ENCODE peak calls at places on chromosomes 11 and 22, in five cellular contexts. B is osteoblast, V is WTC11, X is ovary, U is progenitor cell of endocrine pancreas. K is an unnamed sample.

GRCh38 chr11:36411202-36411640 is 98.9 kb downstream of the TRAF6 start:
- DNase-seq in B (no peak), V (no peak), X (no peak), U (no peak), K (no peak)

GRCh38 chr22:48488149-48488551 is 1339.5 kb downstream of the BRD1 start:
- DNase-seq in B (no peak), V (no peak), X (no peak), U (no peak), K (no peak)

GRCh38 chr11:10722307-10722706 is 28.7 kb upstream of the CTR9 start:
- DNase-seq in B (no peak), V (no peak), X (no peak), U (no peak), K (no peak)

GRCh38 chr11:27040302-27041115 is at the start of gene BBOX1:
- DNase-seq in B (no peak), V (no peak), X (no peak), U (no peak), K (no peak)

GRCh38 chr11:74749127-74749964 is 697 bp downstream of the RNF169 start:
- DNase-seq in B (peak), V (peak), X (peak), U (peak), K (peak)

GRCh38 chr11:116687458-116688201 is 85.2 kb downstream of the BUD13 start:
- DNase-seq in B (no peak), V (peak), X (no peak), U (no peak), K (no peak)

GRCh38 chr11:63851354-63851753 is 12.4 kb downstream of the MARK2 start:
- DNase-seq in B (no peak), V (no peak), X (no peak), U (no peak), K (no peak)

GRCh38 chr22:30015846-30016245 is 64.4 kb upstream of the HORMAD2 start:
- DNase-seq in B (peak), V (no peak), X (no peak), U (no peak), K (no peak)

GRCh38 chr11:68038718-68039525 is at the start of gene TCIRG1:
- DNase-seq in B (peak), V (peak), X (peak), U (no peak), K (no peak)

GRCh38 chr11:122795281-122795680 is 43.0 kb upstream of the CRTAM start:
- DNase-seq in B (no peak), V (no peak), X (no peak), U (no peak), K (no peak)

GRCh38 chr11:15918212-15918611 is 438.1 kb downstream of the SOX6 start:
- DNase-seq in B (no peak), V (no peak), X (no peak), U (no peak), K (no peak)

GRCh38 chr11:124167852-124168251 is 15.3 kb upstream of the OR10D3 start:
- DNase-seq in B (no peak), V (no peak), X (no peak), U (no peak), K (no peak)

GRCh38 chr11:69520186-69520585 is 38.7 kb downstream of the LINC01488 start:
- DNase-seq in B (no peak), V (no peak), X (no peak), U (no peak), K (no peak)

GRCh38 chr22:20024225-20025087 is 3.5 kb downstream of the TANGO2 start:
- DNase-seq in B (peak), V (no peak), X (no peak), U (no peak), K (peak)

GRCh38 chr22:50498322-50498861 is 9.1 kb downstream of the LMF2 start:
- DNase-seq in B (peak), V (peak), X (no peak), U (no peak), K (peak)

GRCh38 chr11:90329043-90329442 is 106.2 kb upstream of the CHORDC1 start:
- DNase-seq in B (no peak), V (no peak), X (no peak), U (no peak), K (no peak)

GRCh38 chr11:94585375-94585774 is 18.2 kb downstream of the PIWIL4 start:
- DNase-seq in B (no peak), V (no peak), X (no peak), U (no peak), K (no peak)

GRCh38 chr11:94581926-94582325 is 14.8 kb downstream of the PIWIL4 start:
- DNase-seq in B (no peak), V (no peak), X (no peak), U (no peak), K (no peak)

GRCh38 chr11:94586546-94586945 is 19.4 kb downstream of the PIWIL4 start:
- DNase-seq in B (no peak), V (no peak), X (no peak), U (no peak), K (no peak)

GRCh38 chr11:94583885-94584500 is 16.8 kb downstream of the PIWIL4 start:
- DNase-seq in B (no peak), V (no peak), X (no peak), U (no peak), K (no peak)

GRCh38 chr11:94583213-94583884 is 16.2 kb downstream of the PIWIL4 start:
- DNase-seq in B (no peak), V (no peak), X (no peak), U (no peak), K (no peak)
- TF ChIP-seq CTCF in B (no peak), V (no peak), X (no peak), U (no peak), K (no peak)

DNA sequence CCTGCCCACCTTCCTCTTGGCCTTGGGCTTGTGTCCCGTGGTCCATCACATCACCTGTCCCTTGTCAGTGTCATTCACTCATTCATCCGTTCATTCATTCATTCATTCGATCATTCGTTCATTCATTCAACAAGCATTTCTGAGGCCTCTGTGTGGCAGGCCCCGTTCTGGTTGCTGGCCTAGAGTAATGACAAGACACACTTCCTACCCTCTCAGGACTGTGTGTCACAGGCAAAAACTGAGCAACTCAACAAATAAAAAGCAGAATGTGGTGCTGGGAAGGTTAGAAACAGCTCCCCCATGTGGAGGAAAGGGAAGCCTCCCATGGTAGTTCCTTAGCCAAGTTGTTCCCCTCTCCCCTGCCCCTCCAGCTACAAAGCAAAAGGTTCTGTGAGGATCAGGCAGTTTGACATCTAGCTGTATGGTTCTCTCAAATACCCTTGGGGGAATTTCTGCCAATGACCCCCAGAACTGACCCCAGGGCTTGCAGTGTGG is 1.6 kb upstream of the OMP start:
- DNase-seq in B (peak), V (peak), X (peak), U (no peak), K (no peak)
- TF ChIP-seq CTCF in B (peak), V (peak), X (no peak), U (peak), K (peak)

DNA sequence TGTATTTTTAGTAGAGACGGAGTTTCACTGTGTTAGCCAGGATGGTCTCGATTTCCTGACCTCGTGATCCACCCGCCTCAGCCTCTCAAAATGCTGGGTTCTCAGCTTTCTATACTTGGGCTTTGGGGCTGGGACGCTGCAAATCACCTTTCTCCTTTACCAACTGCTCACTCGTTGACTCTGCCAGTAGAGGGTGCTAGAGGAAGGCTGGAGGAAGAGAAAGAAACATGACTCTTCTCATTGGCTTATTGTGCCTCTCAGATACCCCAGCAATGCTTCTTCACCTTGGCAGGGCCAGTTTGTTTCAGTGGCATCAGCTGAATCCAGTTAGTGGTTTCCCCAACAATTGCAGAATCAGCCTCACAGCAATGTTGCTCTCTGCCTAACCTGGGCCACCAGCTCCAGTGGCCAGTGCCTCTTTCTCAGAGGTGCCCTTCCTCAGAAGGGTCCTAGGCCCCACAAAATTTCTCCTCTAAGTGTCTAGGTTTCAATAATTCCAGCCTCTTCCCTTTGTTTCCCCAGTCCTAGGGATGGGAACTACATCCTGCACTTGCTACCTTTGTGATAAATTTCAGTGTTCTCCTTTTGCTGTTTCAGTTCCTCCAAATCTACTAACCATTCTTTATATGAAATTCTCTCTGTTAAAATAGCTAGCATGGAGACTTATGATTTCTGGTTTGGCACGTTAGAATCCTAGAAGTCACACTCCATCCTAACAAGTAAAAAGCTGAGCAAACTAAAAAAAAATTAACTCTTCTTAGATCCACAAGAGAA is 71.5 kb upstream of the VSTM5 start:
- DNase-seq in B (peak), V (peak), X (no peak), U (peak), K (peak)
- TF ChIP-seq CTCF in B (peak), V (peak), X (no peak), U (peak), K (peak)

GRCh38 chr22:32413715-32414114 is 1.7 kb upstream of the RTCB start:
- DNase-seq in B (no peak), V (no peak), X (no peak), U (no peak), K (no peak)
- TF ChIP-seq CTCF in B (peak), V (no peak), X (no peak), U (peak), K (peak)

GRCh38 chr22:27880778-27881394 is 38.2 kb downstream of the PITPNB start:
- DNase-seq in B (no peak), V (no peak), X (no peak), U (no peak), K (no peak)
- TF ChIP-seq CTCF in B (peak), V (peak), X (peak), U (peak), K (peak)

DNA sequence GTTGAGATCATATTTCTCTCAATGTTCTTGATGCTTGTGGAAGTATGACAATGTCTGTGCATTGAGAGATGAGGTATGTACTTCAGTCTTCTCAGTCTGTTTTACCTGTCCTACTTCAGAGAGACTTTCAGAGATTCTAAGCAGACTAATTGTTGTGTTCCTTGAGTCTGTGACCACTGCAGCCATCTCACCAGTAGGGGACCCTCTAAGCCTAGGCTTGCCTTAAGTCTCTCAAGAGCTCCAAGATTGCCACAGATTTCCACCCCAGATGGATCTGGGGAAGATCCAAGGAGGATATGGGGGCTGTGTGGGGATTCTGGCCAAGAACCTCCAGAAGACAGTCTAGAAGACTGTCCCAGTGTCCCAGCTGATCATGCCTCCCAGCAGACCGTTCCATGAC is 179.9 kb upstream of the PLET1 start:
- DNase-seq in B (no peak), V (peak), X (no peak), U (no peak), K (no peak)
- TF ChIP-seq CTCF in B (peak), V (peak), X (no peak), U (peak), K (no peak)

DNA sequence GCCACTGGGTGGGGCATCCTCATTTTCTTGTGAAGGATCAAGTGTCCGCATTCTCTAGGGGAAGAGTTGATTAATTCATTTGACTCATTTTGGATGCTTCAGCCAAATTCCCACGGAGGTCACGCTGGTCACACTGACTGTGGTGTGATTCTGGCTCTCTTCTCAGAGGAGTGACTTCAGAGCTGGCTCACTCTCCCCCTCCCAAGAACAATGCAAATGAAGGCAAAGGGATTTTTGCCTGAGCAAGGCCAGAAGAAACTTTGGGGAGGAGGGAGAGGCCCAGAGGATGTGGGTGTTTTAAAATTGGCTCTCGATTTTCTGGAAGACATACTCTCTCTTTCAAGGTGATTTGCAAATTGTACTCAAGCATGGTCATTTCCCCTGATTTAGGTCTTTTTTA is 51.1 kb upstream of the LMO2 start:
- DNase-seq in B (peak), V (no peak), X (no peak), U (no peak), K (no peak)
- TF ChIP-seq CTCF in B (no peak), V (no peak), X (no peak), U (no peak), K (no peak)

DNA sequence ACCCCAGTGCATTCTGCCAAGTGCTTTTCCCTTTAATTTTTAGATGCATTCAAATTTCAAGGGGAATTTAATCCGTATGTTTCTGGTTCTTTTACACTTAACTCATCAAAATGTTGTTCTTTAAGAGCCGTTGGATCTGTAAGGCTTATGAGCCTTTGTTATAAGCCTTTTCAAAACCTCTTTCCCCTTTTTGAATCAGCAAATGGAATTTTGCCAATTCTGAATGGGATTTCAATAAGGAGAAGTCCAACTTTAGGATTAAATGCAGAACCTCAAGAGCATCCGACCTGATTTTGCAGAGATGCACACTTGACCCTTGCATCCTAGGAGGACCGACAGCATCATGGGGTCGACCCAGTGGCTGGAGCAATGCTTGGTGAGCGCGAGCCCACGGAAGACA is 708.3 kb downstream of the NTM start:
- DNase-seq in B (no peak), V (no peak), X (no peak), U (no peak), K (no peak)
- TF ChIP-seq CTCF in B (no peak), V (no peak), X (no peak), U (no peak), K (no peak)

DNA sequence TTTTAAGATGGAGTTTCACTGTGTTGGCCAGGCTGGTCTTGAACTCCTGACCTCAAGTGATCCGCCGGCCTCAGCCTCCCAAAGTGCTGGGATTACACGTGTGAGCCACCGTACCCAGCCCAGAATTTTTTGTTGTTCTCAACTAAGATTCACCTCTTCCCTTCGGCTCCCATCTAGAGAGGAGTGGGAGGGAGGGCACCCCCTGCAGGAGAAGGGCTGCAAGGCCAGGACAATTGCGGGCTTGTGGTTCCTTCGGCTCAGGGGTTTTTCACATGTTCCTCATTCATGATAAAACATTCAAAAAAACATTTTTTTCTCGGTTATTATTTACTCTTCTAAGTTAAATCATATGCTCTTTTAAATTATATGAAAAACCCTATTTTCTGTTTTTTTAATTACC is 201.1 kb upstream of the LRRC4C start:
- DNase-seq in B (no peak), V (peak), X (no peak), U (no peak), K (no peak)
- TF ChIP-seq CTCF in B (no peak), V (peak), X (no peak), U (peak), K (peak)